ENCODE peak calls at places on chromosome 1, in seven cellular contexts. X is aorta; Y is H4; R is effector CD4-positive, alpha-beta T cell; G is immature natural killer cell; F is activated T-helper 9 cell treated with anti-CD3 and anti-CD28 coated beads, Interleukin-2, amount 50 U/mL, for 16 hours; L is AG09309. J is an unnamed sample.

GRCh38 chr1:218812360-218812759 is 361.3 kb upstream of the LYPLAL1 start:
- DNase-seq in X (no peak), G (no peak), L (no peak), Y (no peak), F (no peak), R (no peak), J (no peak)

GRCh38 chr1:236282159-236282716 is 480 bp upstream of the ERO1B start:
- DNase-seq in Y (no peak), X (no peak), L (no peak), G (no peak), R (peak; percentile 45), F (peak; percentile 28), J (peak; percentile 8)

GRCh38 chr1:206111528-206111927 is 5.7 kb downstream of the AVPR1B start:
- DNase-seq in F (no peak), G (no peak), X (no peak), R (no peak), Y (no peak), L (no peak), J (no peak)

GRCh38 chr1:76054357-76054756 is 20.2 kb upstream of the ST6GALNAC3 start:
- DNase-seq in R (no peak), G (no peak), Y (no peak), F (no peak), X (no peak), L (no peak), J (no peak)

GRCh38 chr1:31297273-31298247 is 728 bp downstream of the ZCCHC17 start:
- DNase-seq in X (no peak), F (no peak), G (no peak), Y (no peak), R (no peak), L (no peak), J (no peak)

GRCh38 chr1:76336951-76337371 is 262.4 kb downstream of the ST6GALNAC3 start:
- DNase-seq in Y (peak; percentile 86), G (no peak), X (peak; percentile 84), R (no peak), L (peak; percentile 70), F (no peak), J (peak; percentile 73)

GRCh38 chr1:247175458-247175857 is 3.6 kb upstream of the ZNF124 start:
- DNase-seq in F (no peak), X (no peak), G (no peak), L (no peak), Y (no peak), R (no peak), J (no peak)

GRCh38 chr1:31699341-31699891 is 4.4 kb downstream of the COL16A1 start:
- DNase-seq in R (no peak), F (no peak), G (peak; percentile 63), Y (no peak), X (no peak), L (no peak), J (no peak)

GRCh38 chr1:233614173-233614742 is 352 bp downstream of the KCNK1 start:
- DNase-seq in F (no peak), G (no peak), L (no peak), R (no peak), X (peak; percentile 54), Y (no peak), J (no peak)

GRCh38 chr1:118148034-118148433 is 37.0 kb downstream of the SPAG17 start:
- DNase-seq in L (no peak), G (no peak), Y (peak; percentile 59), X (no peak), F (no peak), R (no peak), J (no peak)

GRCh38 chr1:207418336-207418735 is 35.8 kb upstream of the CR2 start:
- DNase-seq in L (no peak), X (no peak), Y (no peak), F (no peak), R (no peak), G (no peak), J (no peak)

GRCh38 chr1:26159113-26160039 is 497 bp downstream of the FAM110D start:
- DNase-seq in X (peak; percentile 14), G (no peak), R (no peak), L (no peak), F (no peak), Y (no peak), J (no peak)

GRCh38 chr1:245154429-245155185 is at the start of gene KIF26B:
- DNase-seq in Y (peak; percentile 78), L (no peak), F (no peak), G (no peak), X (no peak), R (no peak), J (no peak)

GRCh38 chr1:8858112-8858668 is 20.3 kb downstream of the ENO1 start:
- DNase-seq in X (no peak), R (no peak), L (no peak), F (no peak), Y (peak; percentile 80), G (peak; percentile 24), J (no peak)

GRCh38 chr1:62138029-62138428 is 56.6 kb upstream of the L1TD1 start:
- DNase-seq in L (no peak), R (no peak), X (no peak), G (no peak), F (no peak), Y (no peak), J (no peak)

GRCh38 chr1:213186168-213186567 is 135.1 kb downstream of the RPS6KC1 start:
- DNase-seq in X (no peak), L (no peak), Y (no peak), G (no peak), F (no peak), R (no peak), J (no peak)

J was measured in GM04503.